ENCODE peak calls at places on chromosome 18, in five cellular contexts. R is fibroblast of lung, Z is body of pancreas, E is ovary, I is thoracic aorta. X is an unnamed sample.

GRCh38 chr18:76496200-76496890 is 1.3 kb upstream of the ZNF516 start:
- DNase-seq in R (peak; percentile 87), Z (peak; percentile 67), E (peak; percentile 83), I (no peak), X (peak; percentile 89)

GRCh38 chr18:66894851-66895250 is 291.0 kb upstream of the CDH19 start:
- DNase-seq in R (no peak), Z (no peak), E (no peak), I (no peak), X (no peak)

GRCh38 chr18:63299837-63300787 is 19.5 kb downstream of the BCL2 start:
- DNase-seq in R (no peak), Z (no peak), E (no peak), I (no peak), X (no peak)

GRCh38 chr18:25289040-25289631 is 62.8 kb downstream of the ZNF521 start:
- DNase-seq in R (peak; percentile 97), Z (no peak), E (peak; percentile 32), I (no peak), X (no peak)

GRCh38 chr18:50192903-50193795 is 1.8 kb downstream of the MYO5B start:
- DNase-seq in R (no peak), Z (peak; percentile 24), E (no peak), I (no peak), X (no peak)

GRCh38 chr18:3995476-3996102 is 459.5 kb downstream of the DLGAP1 start:
- DNase-seq in R (peak; percentile 83), Z (peak; percentile 69), E (peak; percentile 60), I (no peak), X (no peak)

GRCh38 chr18:36352384-36352783 is 54.9 kb downstream of the FHOD3 start:
- DNase-seq in R (peak; percentile 12), Z (peak; percentile 65), E (no peak), I (peak; percentile 33), X (no peak)

GRCh38 chr18:5294618-5295230 is 802 bp downstream of the ZBTB14 start:
- DNase-seq in R (peak; percentile 58), Z (peak; percentile 61), E (peak; percentile 44), I (no peak), X (peak; percentile 86)

GRCh38 chr18:74897971-74898657 is 300.4 kb downstream of the ZNF407 start:
- DNase-seq in R (peak; percentile 67), Z (no peak), E (no peak), I (no peak), X (no peak)

GRCh38 chr18:48553236-48553635 is 14.4 kb downstream of the CTIF start:
- DNase-seq in R (no peak), Z (no peak), E (no peak), I (no peak), X (no peak)

GRCh38 chr18:5997361-5997760 is 102.0 kb upstream of the TMEM200C start:
- DNase-seq in R (no peak), Z (no peak), E (no peak), I (no peak), X (no peak)

GRCh38 chr18:26516964-26517363 is 31.4 kb downstream of the KCTD1 start:
- DNase-seq in R (no peak), Z (no peak), E (no peak), I (no peak), X (no peak)

GRCh38 chr18:12406376-12407111 is 1.2 kb upstream of the PRELID3A start:
- DNase-seq in R (no peak), Z (no peak), E (no peak), I (no peak), X (peak; percentile 57)

GRCh38 chr18:22800551-22800951 is 132.6 kb upstream of the RBBP8 start:
- DNase-seq in R (peak; percentile 47), Z (no peak), E (no peak), I (no peak), X (no peak)

GRCh38 chr18:32911660-32912284 is 138.9 kb upstream of the KLHL14 start:
- DNase-seq in R (peak; percentile 34), Z (no peak), E (no peak), I (no peak), X (no peak)

GRCh38 chr18:49178736-49179135 is 228.0 kb upstream of the SMAD7 start:
- DNase-seq in R (peak; percentile 38), Z (peak; percentile 64), E (peak; percentile 20), I (no peak), X (no peak)

GRCh38 chr18:40048886-40049650 is 1906.0 kb upstream of the PIK3C3 start:
- DNase-seq in R (no peak), Z (no peak), E (no peak), I (no peak), X (no peak)

GRCh38 chr18:31204169-31204568 is 41.5 kb upstream of the DSC1 start:
- DNase-seq in R (no peak), Z (no peak), E (no peak), I (no peak), X (no peak)

GRCh38 chr18:73043231-73044000 is 175.6 kb upstream of the NETO1 start:
- DNase-seq in R (no peak), Z (no peak), E (no peak), I (no peak), X (no peak)

GRCh38 chr18:77055429-77056310 is 76.9 kb downstream of the MBP start:
- DNase-seq in R (no peak), Z (no peak), E (no peak), I (no peak), X (peak; percentile 73)

GRCh38 chr18:9665311-9665710 is 42.8 kb upstream of the RAB31 start:
- DNase-seq in R (no peak), Z (no peak), E (no peak), I (no peak), X (no peak)

GRCh38 chr18:45642802-45643201 is 27.5 kb downstream of the SLC14A2 start:
- DNase-seq in R (no peak), Z (no peak), E (no peak), I (no peak), X (no peak)

GRCh38 chr18:45638544-45638943 is 23.3 kb downstream of the SLC14A2 start:
- DNase-seq in R (no peak), Z (no peak), E (no peak), I (no peak), X (no peak)

GRCh38 chr18:45645610-45646009 is 30.3 kb downstream of the SLC14A2 start:
- DNase-seq in R (no peak), Z (no peak), E (no peak), I (no peak), X (no peak)

GRCh38 chr18:45639424-45639823 is 24.1 kb downstream of the SLC14A2 start:
- DNase-seq in R (no peak), Z (no peak), E (no peak), I (no peak), X (no peak)

DNA sequence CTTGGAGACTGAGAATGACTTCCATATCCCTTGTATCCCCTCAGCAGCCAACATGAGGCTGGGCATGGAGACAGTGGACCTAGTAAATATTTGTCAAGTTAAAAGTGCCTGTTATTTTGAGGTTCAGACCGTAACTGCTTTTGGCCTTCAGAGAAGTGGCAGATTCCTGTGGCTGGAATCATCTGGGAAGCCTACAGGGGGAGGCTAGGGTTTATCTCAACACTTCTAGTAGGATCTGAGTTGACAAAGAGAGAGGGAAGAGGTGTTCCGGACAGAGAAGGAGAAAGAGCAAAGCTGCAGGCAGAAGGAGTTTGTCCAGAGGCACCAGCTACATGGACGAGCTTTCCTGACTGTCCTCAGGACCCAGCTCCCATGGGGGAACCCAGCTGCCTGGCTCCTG is 27.0 kb downstream of the SLC14A2 start:
- DNase-seq in R (no peak), Z (no peak), E (no peak), I (no peak), X (no peak)
- H3K4me1 ChIP-seq in R (no peaks in the 10 kb centered on the region), Z (no peaks in the 10 kb centered on the region), E (peaks cover 8% of the 10 kb centered on the region), I (peaks cover 19% of the 10 kb centered on the region), X (peaks cover 8% of the 10 kb centered on the region)

GRCh38 chr18:54942569-54942968 is 16.7 kb downstream of the CCDC68 start:
- DNase-seq in R (no peak), Z (no peak), E (no peak), I (no peak), X (no peak)

GRCh38 chr18:54947115-54947514 is 12.1 kb downstream of the CCDC68 start:
- DNase-seq in R (no peak), Z (no peak), E (no peak), I (no peak), X (no peak)

GRCh38 chr18:54946149-54946581 is 13.1 kb downstream of the CCDC68 start:
- DNase-seq in R (peak; percentile 56), Z (peak; percentile 86), E (no peak), I (no peak), X (no peak)

GRCh38 chr18:54948350-54948837 is 10.9 kb downstream of the CCDC68 start:
- DNase-seq in R (peak; percentile 66), Z (no peak), E (no peak), I (no peak), X (no peak)

DNA sequence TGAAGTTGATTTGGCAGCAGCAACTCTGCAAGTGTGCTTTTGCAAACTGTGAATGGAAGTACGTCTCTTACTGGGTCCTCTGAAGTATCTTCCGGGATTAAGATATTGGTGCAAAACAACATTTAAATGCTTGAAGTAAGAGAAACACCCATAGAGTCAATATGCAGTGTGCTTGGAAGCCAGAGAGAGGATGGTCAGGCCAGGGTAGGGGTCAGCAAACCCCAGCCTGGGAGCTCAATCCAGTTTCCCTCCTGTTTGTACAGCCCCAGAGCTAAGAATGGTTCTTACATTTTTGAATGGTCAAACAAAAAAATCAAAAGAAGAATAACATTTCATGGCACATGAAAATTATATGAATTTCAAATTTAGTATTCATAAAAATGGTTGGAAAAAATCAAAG is 13.5 kb downstream of the CCDC68 start:
- DNase-seq in R (peak; percentile 37), Z (no peak), E (no peak), I (no peak), X (no peak)
- H3K27ac ChIP-seq in R (peak overlapping the region; percentile 63), Z (peak overlapping the region; percentile 63), E (no peak overlapping the region), I (no peak overlapping the region), X (peak overlapping the region; percentile 77)

GRCh38 chr18:13562494-13563029 is 163.8 kb downstream of the FAM210A start:
- DNase-seq in R (no peak), Z (no peak), E (no peak), I (no peak), X (peak; percentile 75)

GRCh38 chr18:13558790-13559189 is 167.6 kb downstream of the FAM210A start:
- DNase-seq in R (no peak), Z (no peak), E (no peak), I (no peak), X (no peak)

GRCh38 chr18:13563390-13563805 is 163.0 kb downstream of the FAM210A start:
- DNase-seq in R (no peak), Z (peak; percentile 58), E (no peak), I (no peak), X (no peak)

GRCh38 chr18:13558132-13558531 is 168.2 kb downstream of the FAM210A start:
- DNase-seq in R (peak; percentile 41), Z (peak; percentile 41), E (no peak), I (no peak), X (no peak)

GRCh38 chr18:13560306-13560705 is 166.1 kb downstream of the FAM210A start:
- DNase-seq in R (no peak), Z (no peak), E (no peak), I (no peak), X (no peak)
- H3K4me1 ChIP-seq in R (no peaks in the 10 kb centered on the region), Z (peaks cover 9% of the 10 kb centered on the region), E (no peaks in the 10 kb centered on the region), I (peaks cover 14% of the 10 kb centered on the region), X (peaks cover 23% of the 10 kb centered on the region)

GRCh38 chr18:61892683-61893303 is at the start of gene RNF152:
- DNase-seq in R (peak; percentile 29), Z (peak; percentile 31), E (peak; percentile 43), I (no peak), X (peak; percentile 63)

GRCh38 chr18:61896118-61896517 is 3.3 kb upstream of the RNF152 start:
- DNase-seq in R (no peak), Z (no peak), E (no peak), I (no peak), X (no peak)

GRCh38 chr18:61893304-61893970 is 630 bp upstream of the RNF152 start:
- DNase-seq in R (peak; percentile 35), Z (peak; percentile 38), E (peak; percentile 69), I (no peak), X (peak; percentile 74)

GRCh38 chr18:61894751-61895524 is 2.1 kb upstream of the RNF152 start:
- DNase-seq in R (no peak), Z (no peak), E (peak; percentile 40), I (no peak), X (no peak)

GRCh38 chr18:61893971-61894750 is 1.4 kb upstream of the RNF152 start:
- DNase-seq in R (peak; percentile 61), Z (peak; percentile 87), E (peak; percentile 80), I (peak; percentile 27), X (peak; percentile 87)
- H3K27ac ChIP-seq in R (peak overlapping the region; percentile 60), Z (peak overlapping the region; percentile 65), E (peak overlapping the region; percentile 56), I (peak overlapping the region; percentile 68), X (peak overlapping the region; percentile 82)